ENCODE peak calls at places on chromosomes 2 and 18, in six cellular contexts. B is GM23338, O is lower lobe of right lung, F is heart right ventricle, I is SK-N-SH, Z is upper lobe of right lung. S is an unnamed sample. For H3K4me1, the result is how much of the 10 kb centered on the place peaks cover.

GRCh38 chr2:9738718-9739496 is 104.4 kb upstream of the TAF1B start:
- DNase-seq in B (no peak), O (no peak), F (no peak), I (no peak), Z (no peak), S (no peak)

GRCh38 chr18:34399892-34400291 is 175.2 kb upstream of the NOL4 start:
- DNase-seq in B (no peak), O (no peak), F (no peak), I (no peak), Z (no peak), S (no peak)

GRCh38 chr2:130327703-130328527 is 14.8 kb upstream of the IMP4 start:
- DNase-seq in B (peak), O (no peak), F (no peak), I (no peak), Z (no peak), S (peak)

GRCh38 chr18:31399336-31400032 is 22.9 kb downstream of the DSG4 start:
- DNase-seq in B (no peak), O (no peak), F (no peak), I (no peak), Z (no peak), S (no peak)

GRCh38 chr2:43356774-43357173 is 130.4 kb upstream of the ZFP36L2 start:
- DNase-seq in B (no peak), O (no peak), F (no peak), I (no peak), Z (no peak), S (no peak)

GRCh38 chr18:56021814-56022205 is 433.8 kb upstream of the TCF4 start:
- DNase-seq in B (no peak), O (no peak), F (no peak), I (no peak), Z (no peak), S (no peak)

GRCh38 chr2:191049728-191050639 is 36.0 kb upstream of the STAT1 start:
- DNase-seq in B (no peak), O (no peak), F (no peak), I (no peak), Z (no peak), S (peak)

GRCh38 chr2:94762600-94762999 is 108.6 kb upstream of the TEKT4 start:
- DNase-seq in B (peak), O (no peak), F (no peak), I (no peak), Z (no peak), S (no peak)

GRCh38 chr2:36403675-36404230 is 48.2 kb downstream of the CRIM1 start:
- DNase-seq in B (no peak), O (no peak), F (no peak), I (no peak), Z (no peak), S (peak)

GRCh38 chr2:219916261-219916660 is 288.8 kb downstream of the SLC4A3 start:
- DNase-seq in B (no peak), O (no peak), F (no peak), I (no peak), Z (no peak), S (no peak)

GRCh38 chr2:80510716-80511115 is 206.2 kb upstream of the LRRTM1 start:
- DNase-seq in B (no peak), O (no peak), F (no peak), I (no peak), Z (no peak), S (no peak)

GRCh38 chr2:71223767-71224333 is 3.1 kb downstream of the PAIP2B start:
- DNase-seq in B (peak), O (no peak), F (peak), I (peak), Z (no peak), S (peak)

GRCh38 chr2:21317131-21317530 is 193.4 kb downstream of the TDRD15 start:
- DNase-seq in B (peak), O (peak), F (peak), I (peak), Z (no peak), S (peak)

GRCh38 chr2:14081526-14081925 is 551.0 kb upstream of the LRATD1 start:
- DNase-seq in B (no peak), O (no peak), F (no peak), I (no peak), Z (no peak), S (no peak)

GRCh38 chr2:218059289-218059688 is 9.8 kb upstream of the RUFY4 start:
- DNase-seq in B (no peak), O (no peak), F (no peak), I (no peak), Z (no peak), S (no peak)

GRCh38 chr2:46117379-46117778 is 179.8 kb upstream of the EPAS1 start:
- DNase-seq in B (no peak), O (no peak), F (no peak), I (no peak), Z (no peak), S (no peak)

GRCh38 chr18:79169958-79170555 is 100.9 kb downstream of the ATP9B start:
- DNase-seq in B (no peak), O (no peak), F (no peak), I (no peak), Z (no peak), S (no peak)

GRCh38 chr2:167963899-167964649 is 283.3 kb downstream of the STK39 start:
- DNase-seq in B (no peak), O (no peak), F (no peak), I (no peak), Z (no peak), S (no peak)

GRCh38 chr18:76824754-76825153 is 2.4 kb downstream of the ZNF236 start:
- DNase-seq in B (no peak), O (no peak), F (no peak), I (no peak), Z (no peak), S (no peak)

GRCh38 chr18:73119574-73119973 is 251.8 kb upstream of the NETO1 start:
- DNase-seq in B (no peak), O (no peak), F (no peak), I (no peak), Z (no peak), S (no peak)

GRCh38 chr2:128273469-128274081 is 45.1 kb downstream of the HS6ST1 start:
- DNase-seq in B (no peak), O (no peak), F (peak), I (no peak), Z (peak), S (no peak)

GRCh38 chr18:1394966-1395365 is 490.3 kb downstream of the ADCYAP1 start:
- DNase-seq in B (no peak), O (no peak), F (no peak), I (no peak), Z (no peak), S (no peak)

GRCh38 chr2:86336350-86337234 is 834 bp downstream of the REEP1 start:
- DNase-seq in B (peak), O (no peak), F (no peak), I (no peak), Z (no peak), S (no peak)

GRCh38 chr18:21262979-21263378 is 20.9 kb downstream of the GREB1L start:
- DNase-seq in B (peak), O (no peak), F (no peak), I (no peak), Z (no peak), S (no peak)

GRCh38 chr2:233424028-233424951 is 70.0 kb downstream of the DGKD start:
- DNase-seq in B (no peak), O (peak), F (peak), I (no peak), Z (peak), S (no peak)

GRCh38 chr2:64203131-64204005 is 59.1 kb upstream of the PELI1 start:
- DNase-seq in B (no peak), O (no peak), F (no peak), I (no peak), Z (no peak), S (peak)

GRCh38 chr2:78778756-78779510 is 246.6 kb upstream of the REG3G start:
- DNase-seq in B (no peak), O (no peak), F (no peak), I (no peak), Z (no peak), S (no peak)

GRCh38 chr2:3745901-3746300 is 42.5 kb downstream of the DCDC2C start:
- DNase-seq in B (no peak), O (no peak), F (no peak), I (peak), Z (no peak), S (no peak)

DNA sequence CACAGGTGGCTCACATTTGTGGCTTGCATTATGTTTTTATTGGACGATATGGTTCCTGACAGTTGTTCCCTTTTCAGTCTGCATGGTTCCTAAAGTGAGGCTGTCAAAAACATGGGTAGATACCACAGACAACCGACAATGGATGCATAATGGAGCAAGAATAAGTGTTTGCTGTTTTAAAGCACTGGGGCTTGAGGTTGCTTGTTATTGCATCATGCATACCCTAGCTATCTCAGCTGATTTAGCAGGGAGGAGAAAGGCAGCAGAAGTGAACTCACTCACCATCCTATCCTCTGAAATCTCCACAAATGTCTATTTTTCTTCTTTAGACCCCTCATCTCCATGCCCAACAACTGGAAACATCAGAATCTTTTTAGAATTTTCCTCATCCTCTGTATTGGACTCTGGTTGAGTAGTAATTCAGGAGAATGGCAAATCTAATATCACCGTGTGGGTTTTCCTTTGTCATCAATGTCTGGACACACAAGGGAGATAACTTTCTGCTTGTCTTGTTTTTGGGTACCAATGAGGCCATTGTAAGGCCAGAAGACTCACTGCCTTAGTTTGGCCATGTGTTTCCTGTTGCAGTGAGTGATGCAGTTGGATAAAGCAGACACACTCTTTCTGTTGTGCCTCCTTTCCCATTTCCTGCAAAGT is 46.7 kb downstream of the FBXO48 start:
- DNase-seq in B (no peak), O (no peak), F (no peak), I (no peak), Z (no peak), S (no peak)
- H3K4me1 ChIP-seq in B (under half), O (under half), F (under half), I (under half), Z (under half), S (under half)

GRCh38 chr2:101162561-101163330 is 11.6 kb upstream of the TBC1D8 start:
- DNase-seq in B (peak), O (no peak), F (no peak), I (no peak), Z (no peak), S (no peak)
- H3K27ac ChIP-seq in B (peak), O (no peak), F (no peak), I (no peak), Z (no peak), S (no peak)

GRCh38 chr2:100955226-100955625 is 46.9 kb upstream of the RPL31 start:
- DNase-seq in B (no peak), O (no peak), F (no peak), I (no peak), Z (no peak), S (no peak)

GRCh38 chr2:100959225-100959880 is 42.7 kb upstream of the RPL31 start:
- DNase-seq in B (no peak), O (no peak), F (no peak), I (no peak), Z (no peak), S (peak)

GRCh38 chr2:100956081-100956480 is 46.0 kb upstream of the RPL31 start:
- DNase-seq in B (no peak), O (no peak), F (no peak), I (no peak), Z (no peak), S (no peak)

GRCh38 chr2:100960688-100961087 is 41.4 kb upstream of the RPL31 start:
- DNase-seq in B (no peak), O (no peak), F (no peak), I (no peak), Z (no peak), S (no peak)

DNA sequence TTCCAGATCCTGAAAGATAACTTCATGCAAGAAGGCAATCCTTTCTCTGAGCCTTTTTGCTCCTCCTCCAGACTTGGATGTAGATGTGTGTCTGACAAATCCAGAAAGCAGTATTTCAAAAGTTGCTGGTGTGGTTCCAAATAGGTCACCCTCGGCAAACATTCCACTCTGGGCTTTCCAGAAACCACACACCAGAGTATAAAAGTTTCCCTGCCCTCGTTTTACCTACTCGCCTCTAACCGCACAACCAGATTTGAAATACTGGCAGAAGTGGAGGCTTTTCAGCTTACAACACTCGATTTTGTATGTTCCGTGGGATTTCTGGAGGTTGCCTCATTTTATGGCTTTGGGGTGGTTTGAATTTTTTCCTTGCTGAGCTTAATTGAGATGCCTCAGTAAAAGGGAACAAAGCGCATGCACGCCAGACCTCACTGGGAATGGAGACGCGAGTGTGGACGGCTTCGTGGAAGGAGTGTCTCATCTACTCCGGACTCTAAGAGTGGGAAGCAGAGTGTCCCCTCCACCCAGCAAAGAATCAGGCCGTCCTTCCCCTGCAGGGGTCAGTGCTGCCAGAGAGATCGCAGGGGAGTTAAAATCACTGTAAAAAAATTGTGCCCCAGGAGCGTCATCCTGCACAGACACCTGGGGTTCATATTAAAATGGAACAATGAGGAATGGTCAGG is 44.0 kb upstream of the RPL31 start:
- DNase-seq in B (no peak), O (no peak), F (no peak), I (no peak), Z (no peak), S (no peak)
- H3K4me3 ChIP-seq in B (no peak), O (peak), F (no peak), I (no peak), Z (no peak), S (peak)

DNA sequence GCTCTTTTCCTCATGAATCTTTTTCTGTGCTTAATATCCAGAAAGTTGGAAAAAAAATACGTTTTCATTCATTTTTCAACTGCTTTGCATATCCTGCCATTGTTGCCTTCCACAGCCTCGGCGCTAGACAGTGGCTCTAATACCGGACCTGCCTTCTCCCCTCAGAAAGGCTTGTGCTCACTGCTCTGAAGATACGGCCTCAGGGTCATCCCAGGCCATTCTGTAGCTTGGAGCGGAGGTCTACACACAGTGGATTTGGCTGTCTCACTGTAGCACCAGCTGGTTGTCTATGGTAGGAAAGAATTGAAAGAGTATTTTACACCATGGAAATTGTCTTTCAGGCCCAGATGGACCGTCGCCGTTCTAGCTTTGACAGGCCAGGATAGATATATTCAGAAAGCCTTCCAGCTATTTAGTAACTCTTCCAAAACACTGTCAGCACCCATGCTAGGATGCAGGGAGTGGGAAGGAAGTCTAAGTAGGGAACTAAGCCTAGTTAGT is 242.0 kb downstream of the TMEM182 start:
- DNase-seq in B (no peak), O (no peak), F (no peak), I (no peak), Z (no peak), S (no peak)
- H3K4me1 ChIP-seq in B (under half), O (under half), F (under half), I (under half), Z (under half), S (under half)

DNA sequence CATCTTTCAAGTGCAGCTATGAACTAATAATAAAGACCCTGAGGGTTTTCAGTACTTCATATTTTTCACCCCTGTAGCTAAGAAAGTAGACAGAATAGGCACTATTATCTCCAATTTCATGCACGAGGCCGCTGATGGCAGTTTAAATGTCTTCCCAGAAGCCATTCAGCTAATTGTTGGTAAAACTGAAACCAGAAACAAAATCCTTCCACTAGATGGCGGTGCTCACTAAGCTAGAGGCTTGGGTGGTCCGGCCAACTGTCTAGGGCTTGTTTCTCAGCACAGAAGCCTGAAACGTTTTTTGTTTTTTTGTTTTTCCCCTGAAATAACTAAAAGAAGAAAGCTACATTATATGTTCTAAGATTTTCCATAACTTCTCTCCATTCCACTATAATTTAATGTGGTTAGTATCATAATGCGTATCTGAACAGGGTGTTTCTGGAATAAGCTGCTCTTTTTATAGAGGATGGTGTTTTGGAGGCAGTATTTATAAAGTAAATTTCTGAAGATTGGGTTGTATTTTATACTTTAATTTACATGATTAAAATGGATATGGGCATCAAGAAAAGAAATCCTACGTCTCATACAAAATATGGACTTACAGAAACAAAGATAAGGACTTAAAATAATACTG is 159.4 kb downstream of the PIK3C3 start:
- DNase-seq in B (peak), O (no peak), F (peak), I (peak), Z (no peak), S (peak)
- H3K27ac ChIP-seq in B (no peak), O (peak), F (no peak), I (peak), Z (peak), S (peak)

GRCh38 chr2:16650287-16651249 is 15.1 kb downstream of the CYRIA start:
- DNase-seq in B (no peak), O (no peak), F (no peak), I (no peak), Z (no peak), S (peak)
- H3K4me3 ChIP-seq in B (no peak), O (peak), F (no peak), I (peak), Z (peak), S (peak)

DNA sequence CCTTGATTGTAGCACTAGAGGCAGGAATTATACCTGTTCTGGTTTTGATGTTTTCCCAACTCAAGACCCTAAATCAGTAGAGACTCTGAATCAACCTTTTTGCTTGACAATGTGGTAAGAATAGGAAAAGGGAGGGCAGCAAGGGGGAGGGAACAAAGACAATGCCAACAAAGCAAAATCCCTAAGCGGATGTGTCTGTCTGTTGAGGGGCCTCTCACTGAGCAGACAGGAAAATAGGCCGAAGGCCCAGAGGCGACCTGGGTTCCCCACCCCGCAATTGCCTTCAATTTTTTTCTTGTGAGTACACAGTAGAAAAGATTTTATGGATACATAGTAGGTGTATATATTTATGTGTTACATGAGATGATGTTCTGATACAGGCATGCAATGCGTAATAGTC is 75.6 kb downstream of the MAP4K4 start:
- DNase-seq in B (peak), O (no peak), F (no peak), I (no peak), Z (no peak), S (no peak)
- H3K4me1 ChIP-seq in B (half or more), O (half or more), F (half or more), I (under half), Z (half or more), S (under half)

DNA sequence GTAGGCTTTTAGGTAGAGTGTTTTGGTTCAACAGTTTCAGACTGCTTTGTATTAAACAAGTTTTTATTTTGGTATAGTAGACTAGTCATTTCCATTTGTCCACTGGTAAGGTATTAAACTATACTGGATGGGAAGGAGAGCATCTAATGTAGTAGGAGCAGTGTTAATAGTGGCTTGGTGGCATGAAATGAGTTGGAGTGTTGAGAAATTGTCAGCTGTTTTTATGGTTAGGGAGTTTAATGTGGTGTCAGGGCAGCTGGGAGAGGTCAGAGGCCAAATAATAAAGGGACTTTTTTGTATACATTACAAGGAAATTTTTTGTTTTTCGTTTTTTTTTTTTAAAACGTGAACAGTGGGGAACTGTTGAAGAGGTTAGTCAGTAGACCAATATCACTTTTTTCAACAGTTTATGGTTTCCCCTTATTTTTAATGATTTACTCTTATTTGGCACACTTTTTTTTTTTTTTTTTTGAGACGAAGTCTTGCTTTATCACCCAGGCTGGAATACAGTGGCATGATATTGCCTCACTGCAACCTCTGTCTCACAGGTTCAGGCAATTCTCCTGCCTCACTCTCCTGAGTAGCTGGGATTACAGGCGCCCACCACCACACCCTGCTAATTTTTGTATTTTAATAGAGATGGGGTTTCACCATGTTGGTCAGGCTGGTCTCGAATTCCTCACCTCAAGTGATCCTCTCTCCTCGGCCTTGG is 21.2 kb downstream of the ACTR3 start:
- DNase-seq in B (no peak), O (no peak), F (no peak), I (no peak), Z (no peak), S (no peak)
- H3K27ac ChIP-seq in B (no peak), O (no peak), F (no peak), I (no peak), Z (no peak), S (no peak)

S was measured in SJSA1.